ENCODE peak calls at places on chromosomes 11 and 22, in five cellular contexts. H, F, K, B and S are unnamed samples.

GRCh38 chr22:28075260-28075981 is 156.4 kb upstream of the PITPNB start:
- DNase-seq in H (peak), F (peak), K (peak), B (peak), S (no peak)

GRCh38 chr22:41009222-41009948 is 58.2 kb downstream of the RBX1 start:
- DNase-seq in H (no peak), F (no peak), K (no peak), B (no peak), S (no peak)

GRCh38 chr11:54832676-54833075 is 126.0 kb downstream of the OR4A5 start:
- DNase-seq in H (no peak), F (no peak), K (no peak), B (no peak), S (no peak)

GRCh38 chr11:118620529-118621070 is 13.2 kb downstream of the PHLDB1 start:
- DNase-seq in H (no peak), F (no peak), K (no peak), B (no peak), S (no peak)

GRCh38 chr11:111063711-111064110 is 181.8 kb upstream of the POU2AF2 start:
- DNase-seq in H (no peak), F (no peak), K (no peak), B (no peak), S (no peak)

GRCh38 chr11:123174196-123175183 is 20.6 kb downstream of the CLMP start:
- DNase-seq in H (peak), F (peak), K (peak), B (peak), S (no peak)

GRCh38 chr11:30447246-30447645 is 124.3 kb downstream of the ARL14EP start:
- DNase-seq in H (no peak), F (no peak), K (no peak), B (no peak), S (no peak)

GRCh38 chr11:95404370-95404769 is 173.4 kb upstream of the SESN3 start:
- DNase-seq in H (no peak), F (no peak), K (no peak), B (no peak), S (no peak)

GRCh38 chr11:71236836-71237475 is 15.4 kb downstream of the SHANK2 start:
- DNase-seq in H (no peak), F (no peak), K (no peak), B (no peak), S (peak)

GRCh38 chr11:72725731-72726042 is 26.5 kb downstream of the ARAP1 start:
- DNase-seq in H (no peak), F (no peak), K (no peak), B (no peak), S (no peak)

GRCh38 chr22:48700566-48701295 is 1126.9 kb downstream of the BRD1 start:
- DNase-seq in H (no peak), F (no peak), K (no peak), B (no peak), S (no peak)

GRCh38 chr22:37387793-37388192 is 39.5 kb downstream of the ELFN2 start:
- DNase-seq in H (no peak), F (no peak), K (no peak), B (no peak), S (no peak)

GRCh38 chr11:126426820-126427749 is 71.6 kb downstream of the ST3GAL4 start:
- DNase-seq in H (no peak), F (no peak), K (no peak), B (no peak), S (no peak)

GRCh38 chr11:69138265-69138664 is 17.5 kb upstream of the SMIM38 start:
- DNase-seq in H (peak), F (peak), K (no peak), B (no peak), S (peak)

GRCh38 chr11:19736831-19737230 is 24.2 kb downstream of the NAV2 start:
- DNase-seq in H (no peak), F (no peak), K (no peak), B (no peak), S (peak)

GRCh38 chr11:71463331-71464211 is 10.6 kb downstream of the NADSYN1 start:
- DNase-seq in H (no peak), F (no peak), K (no peak), B (no peak), S (no peak)

GRCh38 chr11:102208835-102209234 is 98.6 kb downstream of the YAP1 start:
- DNase-seq in H (no peak), F (no peak), K (no peak), B (no peak), S (no peak)

GRCh38 chr22:45007946-45008852 is 1.6 kb downstream of the PHF21B start:
- DNase-seq in H (no peak), F (no peak), K (no peak), B (no peak), S (no peak)

GRCh38 chr11:116927163-116927772 is 89.8 kb upstream of the APOA1 start:
- DNase-seq in H (no peak), F (no peak), K (no peak), B (no peak), S (no peak)

GRCh38 chr11:112588252-112588668 is 327.6 kb upstream of the PLET1 start:
- DNase-seq in H (peak), F (peak), K (peak), B (peak), S (no peak)

GRCh38 chr11:119347242-119347641 is 737 bp upstream of the MFRP start:
- DNase-seq in H (no peak), F (peak), K (no peak), B (no peak), S (no peak)

GRCh38 chr11:727859-728748 is 19.2 kb upstream of the TALDO1 start:
- DNase-seq in H (peak), F (peak), K (peak), B (peak), S (peak)

GRCh38 chr22:43212434-43212952 is 25.6 kb upstream of the TTLL12 start:
- DNase-seq in H (no peak), F (no peak), K (no peak), B (no peak), S (no peak)

GRCh38 chr22:29625090-29625825 is 21.8 kb downstream of the NF2 start:
- DNase-seq in H (peak), F (peak), K (no peak), B (peak), S (no peak)

GRCh38 chr22:43398246-43398645 is 13.6 kb upstream of the MPPED1 start:
- DNase-seq in H (no peak), F (no peak), K (no peak), B (no peak), S (no peak)

GRCh38 chr11:114066046-114066648 is 6.6 kb downstream of the ZBTB16 start:
- DNase-seq in H (no peak), F (no peak), K (no peak), B (no peak), S (no peak)

GRCh38 chr11:134030853-134031252 is 38.0 kb upstream of the JAM3 start:
- DNase-seq in H (no peak), F (no peak), K (no peak), B (no peak), S (no peak)

GRCh38 chr11:65163684-65164083 is 6.3 kb upstream of the SPDYC start:
- DNase-seq in H (no peak), F (no peak), K (no peak), B (no peak), S (no peak)

GRCh38 chr22:27952091-27952490 is 33.0 kb upstream of the PITPNB start:
- DNase-seq in H (no peak), F (no peak), K (no peak), B (no peak), S (no peak)

GRCh38 chr11:34425360-34425759 is 13.4 kb upstream of the CAT start:
- DNase-seq in H (no peak), F (no peak), K (no peak), B (no peak), S (no peak)

GRCh38 chr22:19477321-19478085 is 1.5 kb downstream of the UFD1 start:
- DNase-seq in H (no peak), F (no peak), K (no peak), B (no peak), S (no peak)

GRCh38 chr22:26857169-26857568 is 199.8 kb downstream of the MIAT start:
- DNase-seq in H (no peak), F (no peak), K (no peak), B (no peak), S (no peak)

GRCh38 chr11:112962854-112963367 is 1.7 kb downstream of the NCAM1 start:
- DNase-seq in H (peak), F (peak), K (no peak), B (no peak), S (no peak)

GRCh38 chr22:32158712-32159533 is at the start of gene C22orf42:
- DNase-seq in H (no peak), F (no peak), K (no peak), B (no peak), S (peak)

GRCh38 chr11:121829159-121829643 is 286.8 kb downstream of the BLID start:
- DNase-seq in H (no peak), F (peak), K (peak), B (peak), S (no peak)

GRCh38 chr11:113179181-113179701 is 135.1 kb upstream of the TTC12 start:
- DNase-seq in H (no peak), F (no peak), K (no peak), B (peak), S (no peak)

GRCh38 chr22:27213766-27214581 is 556.6 kb downstream of the MIAT start:
- DNase-seq in H (peak), F (peak), K (no peak), B (peak), S (peak)

GRCh38 chr22:31350410-31350863 is 4.3 kb upstream of the PATZ1 start:
- DNase-seq in H (peak), F (no peak), K (no peak), B (no peak), S (no peak)

GRCh38 chr11:29224739-29225384 is 792.0 kb downstream of the KCNA4 start:
- DNase-seq in H (no peak), F (no peak), K (no peak), B (no peak), S (no peak)

GRCh38 chr11:120652705-120653335 is 141.3 kb downstream of the GRIK4 start:
- DNase-seq in H (no peak), F (no peak), K (no peak), B (no peak), S (no peak)